ENCODE peak calls at places on chromosomes 6 and 20, in eight cellular contexts. Q is iPS-NIHi11; N is body of pancreas; D is stimulated activated naive CD4-positive, alpha-beta T cell treated with Interleukin-2 at 50 U/mL for 16 hours; C is PC-9; Z is astrocyte of the cerebellum; W is Calu3; L is fibroblast of villous mesenchyme. K is an unnamed sample.

GRCh38 chr20:60034231-60035110 is 76.2 kb downstream of the CDH26 start:
- DNase-seq in Q (no peak), N (no peak), D (no peak), C (no peak), Z (no peak), W (no peak), L (no peak), K (peak; percentile 90)

GRCh38 chr6:134464690-134465411 is 146.9 kb upstream of the SGK1 start:
- DNase-seq in Q (peak; percentile 38), N (no peak), D (no peak), C (no peak), Z (peak; percentile 91), W (no peak), L (peak; percentile 43), K (peak; percentile 69)

GRCh38 chr20:37379967-37380828 is 34.3 kb downstream of the SRC start:
- DNase-seq in Q (no peak), N (no peak), D (no peak), C (peak; percentile 47), Z (no peak), W (no peak), L (peak; percentile 11), K (peak; percentile 29)

GRCh38 chr6:113672691-113673149 is 184.4 kb upstream of the MARCKS start:
- DNase-seq in Q (no peak), N (peak; percentile 55), D (no peak), C (no peak), Z (no peak), W (no peak), L (peak; percentile 69), K (peak; percentile 57)

GRCh38 chr20:32908334-32909292 is 49.9 kb downstream of the EFCAB8 start:
- DNase-seq in Q (no peak), N (no peak), D (no peak), C (no peak), Z (no peak), W (no peak), L (no peak), K (no peak)

GRCh38 chr6:49423817-49424216 is 39.2 kb downstream of the MMUT start:
- DNase-seq in Q (no peak), N (no peak), D (no peak), C (no peak), Z (no peak), W (no peak), L (peak; percentile 9), K (no peak)

GRCh38 chr6:15897063-15897934 is 231.6 kb upstream of the MYLIP start:
- DNase-seq in Q (no peak), N (peak; percentile 55), D (no peak), C (no peak), Z (no peak), W (no peak), L (peak; percentile 92), K (peak; percentile 74)

GRCh38 chr6:112044856-112045255 is 9.0 kb upstream of the CCN6 start:
- DNase-seq in Q (no peak), N (peak; percentile 33), D (no peak), C (peak; percentile 50), Z (peak; percentile 74), W (no peak), L (peak; percentile 82), K (no peak)

GRCh38 chr20:24502184-24502583 is 32.8 kb downstream of the SYNDIG1 start:
- DNase-seq in Q (no peak), N (peak; percentile 38), D (no peak), C (no peak), Z (peak; percentile 57), W (no peak), L (peak; percentile 15), K (peak; percentile 92)

GRCh38 chr20:19976595-19977372 is 40.4 kb upstream of the NAA20 start:
- DNase-seq in Q (peak; percentile 68), N (peak; percentile 78), D (no peak), C (peak; percentile 88), Z (peak; percentile 79), W (peak; percentile 43), L (peak; percentile 81), K (peak; percentile 99)

GRCh38 chr6:76942203-76942971 is 520.9 kb downstream of the HTR1B start:
- DNase-seq in Q (no peak), N (no peak), D (no peak), C (no peak), Z (no peak), W (no peak), L (no peak), K (peak; percentile 65)

GRCh38 chr20:3854462-3854870 is 7.8 kb downstream of the MAVS start:
- DNase-seq in Q (no peak), N (no peak), D (no peak), C (peak; percentile 62), Z (no peak), W (no peak), L (no peak), K (peak; percentile 67)

GRCh38 chr6:43970913-43971775 is 156.1 kb downstream of the MRPL14 start:
- DNase-seq in Q (no peak), N (peak; percentile 89), D (no peak), C (no peak), Z (no peak), W (peak; percentile 75), L (no peak), K (peak; percentile 52)

GRCh38 chr20:50325215-50325614 is 134.6 kb downstream of the CEBPB start:
- DNase-seq in Q (no peak), N (no peak), D (no peak), C (no peak), Z (no peak), W (no peak), L (no peak), K (no peak)

GRCh38 chr6:28589234-28589951 is 63.7 kb downstream of the GPX5 start:
- DNase-seq in Q (peak; percentile 67), N (peak; percentile 64), D (no peak), C (peak; percentile 87), Z (peak; percentile 78), W (peak; percentile 90), L (peak; percentile 80), K (peak; percentile 93)

GRCh38 chr6:141486942-141487341 is 645.8 kb upstream of the GJE1 start:
- DNase-seq in Q (no peak), N (no peak), D (no peak), C (no peak), Z (no peak), W (no peak), L (no peak), K (no peak)

GRCh38 chr6:90198758-90199425 is 97.8 kb downstream of the BACH2 start:
- DNase-seq in Q (no peak), N (no peak), D (no peak), C (no peak), Z (no peak), W (no peak), L (no peak), K (no peak)

GRCh38 chr20:13119583-13119982 is 101.5 kb upstream of the ISM1 start:
- DNase-seq in Q (peak; percentile 60), N (peak; percentile 46), D (no peak), C (no peak), Z (peak; percentile 57), W (peak; percentile 41), L (peak; percentile 66), K (peak; percentile 64)

GRCh38 chr6:8969747-8970146 is 534.4 kb upstream of the SLC35B3 start:
- DNase-seq in Q (no peak), N (no peak), D (no peak), C (no peak), Z (no peak), W (no peak), L (no peak), K (no peak)

GRCh38 chr6:108438918-108439317 is 121.8 kb upstream of the FOXO3 start:
- DNase-seq in Q (no peak), N (peak; percentile 7), D (no peak), C (no peak), Z (no peak), W (no peak), L (no peak), K (no peak)

GRCh38 chr6:99434702-99435530 is 9.8 kb upstream of the PNISR start:
- DNase-seq in Q (peak; percentile 15), N (no peak), D (no peak), C (no peak), Z (peak; percentile 16), W (no peak), L (peak; percentile 46), K (no peak)

GRCh38 chr6:17930321-17930993 is 57.0 kb downstream of the KIF13A start:
- DNase-seq in Q (no peak), N (no peak), D (no peak), C (no peak), Z (no peak), W (no peak), L (no peak), K (no peak)

GRCh38 chr6:10479939-10480700 is 41.0 kb upstream of the GCNT2 start:
- DNase-seq in Q (no peak), N (no peak), D (no peak), C (no peak), Z (peak; percentile 24), W (no peak), L (no peak), K (no peak)

GRCh38 chr20:7333846-7334245 is 566.4 kb downstream of the BMP2 start:
- DNase-seq in Q (no peak), N (no peak), D (no peak), C (no peak), Z (no peak), W (no peak), L (no peak), K (no peak)

GRCh38 chr6:152943260-152943897 is 39.5 kb downstream of the FBXO5 start:
- DNase-seq in Q (no peak), N (no peak), D (no peak), C (peak; percentile 91), Z (no peak), W (no peak), L (no peak), K (no peak)

GRCh38 chr20:58545565-58546195 is 30.5 kb upstream of the APCDD1L start:
- DNase-seq in Q (no peak), N (no peak), D (no peak), C (no peak), Z (no peak), W (no peak), L (no peak), K (no peak)

GRCh38 chr6:24926192-24926591 is 9.6 kb downstream of the RIPOR2 start:
- DNase-seq in Q (no peak), N (no peak), D (no peak), C (peak; percentile 69), Z (no peak), W (no peak), L (peak; percentile 27), K (no peak)

GRCh38 chr6:133969285-133969946 is 16.4 kb downstream of the TBPL1 start:
- DNase-seq in Q (no peak), N (no peak), D (no peak), C (no peak), Z (no peak), W (no peak), L (no peak), K (no peak)

K was measured in islet precursor cell.